ENCODE peak calls at places on chromosomes 5 and 9, in eight cellular contexts. K, R, L, Z, S, C, W and A are unnamed samples.

GRCh38 chr5:170499621-170500020 is 4.2 kb upstream of the KCNIP1 start:
- DNase-seq in K (no peak), R (no peak), L (no peak), Z (no peak), S (no peak), C (no peak), W (no peak), A (no peak)

GRCh38 chr5:84382363-84383295 is 2.1 kb downstream of the EDIL3 start:
- DNase-seq in K (peak), R (peak), L (peak), Z (no peak), S (peak), C (peak), W (peak), A (peak)

GRCh38 chr9:70101265-70101664 is 57.6 kb downstream of the MAMDC2 start:
- DNase-seq in K (no peak), R (no peak), L (no peak), Z (no peak), S (peak), C (no peak), W (no peak), A (no peak)

GRCh38 chr5:73365301-73365853 is 83.2 kb downstream of the FOXD1 start:
- DNase-seq in K (no peak), R (no peak), L (no peak), Z (peak), S (peak), C (no peak), W (no peak), A (no peak)

GRCh38 chr5:119453045-119453383 is 717 bp downstream of the HSD17B4 start:
- DNase-seq in K (peak), R (peak), L (peak), Z (no peak), S (peak), C (no peak), W (peak), A (peak)

GRCh38 chr5:100828756-100829342 is 74.2 kb downstream of the ST8SIA4 start:
- DNase-seq in K (no peak), R (no peak), L (no peak), Z (no peak), S (no peak), C (no peak), W (no peak), A (no peak)

GRCh38 chr9:117783828-117784227 is 79.6 kb downstream of the TLR4 start:
- DNase-seq in K (no peak), R (no peak), L (peak), Z (no peak), S (no peak), C (no peak), W (peak), A (peak)

GRCh38 chr9:137678202-137678601 is 59.4 kb downstream of the EHMT1 start:
- DNase-seq in K (no peak), R (no peak), L (no peak), Z (no peak), S (no peak), C (no peak), W (peak), A (no peak)

GRCh38 chr9:137834846-137835546 is 42.6 kb upstream of the CACNA1B start:
- DNase-seq in K (no peak), R (no peak), L (no peak), Z (no peak), S (no peak), C (no peak), W (no peak), A (no peak)

GRCh38 chr9:3224931-3225330 is 300.9 kb downstream of the RFX3 start:
- DNase-seq in K (no peak), R (peak), L (no peak), Z (no peak), S (no peak), C (no peak), W (no peak), A (no peak)

GRCh38 chr9:33446507-33447403 is 638 bp downstream of the AQP3 start:
- DNase-seq in K (peak), R (peak), L (peak), Z (no peak), S (peak), C (no peak), W (peak), A (peak)

GRCh38 chr5:80098951-80099350 is 63.8 kb downstream of the THBS4 start:
- DNase-seq in K (no peak), R (no peak), L (no peak), Z (no peak), S (no peak), C (no peak), W (no peak), A (no peak)

GRCh38 chr5:10538103-10538788 is 25.6 kb upstream of the ANKRD33B start:
- DNase-seq in K (no peak), R (no peak), L (no peak), Z (no peak), S (peak), C (no peak), W (no peak), A (no peak)

GRCh38 chr9:14021871-14022525 is 291.9 kb downstream of the NFIB start:
- DNase-seq in K (no peak), R (no peak), L (no peak), Z (no peak), S (peak), C (no peak), W (no peak), A (no peak)

DNA sequence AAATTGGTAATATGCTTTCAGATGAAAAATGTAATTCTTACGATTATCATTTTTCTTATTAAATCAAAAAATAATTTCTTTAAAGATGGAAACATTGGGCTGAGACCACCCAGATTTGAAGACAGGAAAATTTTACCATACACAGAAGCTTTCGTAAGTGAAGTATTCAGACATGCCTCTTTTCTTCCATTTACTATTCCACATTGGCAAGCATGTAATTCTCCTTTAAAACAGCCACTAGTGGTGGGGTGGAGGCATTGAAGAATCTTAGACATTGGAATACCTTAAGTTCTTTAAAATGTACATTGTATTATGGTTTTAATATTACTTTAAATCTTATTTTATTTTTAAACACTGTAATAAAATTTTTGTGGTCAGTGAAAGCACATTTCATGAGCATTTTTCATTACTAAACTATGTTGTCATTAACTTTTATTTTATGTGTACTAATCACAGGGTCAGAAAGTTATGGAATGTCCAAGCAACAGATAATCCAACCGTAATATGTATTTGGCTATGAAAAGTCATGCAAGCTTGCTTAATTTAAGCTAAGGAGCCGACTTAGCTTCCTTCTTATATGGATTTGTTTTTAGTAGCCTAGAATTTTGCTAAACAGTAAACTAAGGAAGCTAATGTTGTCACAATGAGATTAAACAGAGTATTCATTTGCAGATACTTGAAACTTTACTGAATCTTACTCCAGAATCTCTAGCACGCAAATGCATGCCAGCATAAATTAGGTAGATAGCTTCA is 97.4 kb upstream of the ALDH1A1 start:
- DNase-seq in K (no peak), R (no peak), L (no peak), Z (no peak), S (peak), C (no peak), W (no peak), A (no peak)
- TF ChIP-seq CTCF in K (no peak), R (no peak), L (no peak), Z (no peak), S (no peak), C (no peak), W (no peak), A (no peak)

GRCh38 chr9:114348906-114349482 is 19.3 kb downstream of the ORM2 start:
- DNase-seq in K (peak), R (peak), L (peak), Z (peak), S (peak), C (no peak), W (peak), A (no peak)
- TF ChIP-seq POLR2A in K (no peak), R (no peak), L (no peak), Z (no peak), S (no peak), C (no peak), W (no peak), A (no peak)

GRCh38 chr5:59506285-59506877 is 387.1 kb downstream of the PDE4D start:
- DNase-seq in K (no peak), R (no peak), L (no peak), Z (no peak), S (peak), C (no peak), W (peak), A (no peak)
- TF ChIP-seq CTCF in K (no peak), R (peak), L (peak), Z (peak), S (peak), C (peak), W (no peak), A (peak)

GRCh38 chr9:83219924-83220438 is 157.0 kb upstream of the RASEF start:
- DNase-seq in K (no peak), R (no peak), L (no peak), Z (no peak), S (no peak), C (no peak), W (no peak), A (peak)

GRCh38 chr9:83220737-83221136 is 157.8 kb upstream of the RASEF start:
- DNase-seq in K (no peak), R (peak), L (no peak), Z (no peak), S (peak), C (no peak), W (no peak), A (peak)

GRCh38 chr9:83218411-83219090 is 155.6 kb upstream of the RASEF start:
- DNase-seq in K (no peak), R (no peak), L (no peak), Z (no peak), S (no peak), C (no peak), W (no peak), A (peak)

GRCh38 chr9:83219154-83219923 is 156.4 kb upstream of the RASEF start:
- DNase-seq in K (peak), R (peak), L (peak), Z (peak), S (peak), C (peak), W (peak), A (peak)
- TF ChIP-seq POLR2A in K (no peak), R (no peak), L (no peak), Z (no peak), S (no peak), C (no peak), W (no peak), A (peak)

GRCh38 chr5:154087260-154087659 is 48.5 kb downstream of the MFAP3 start:
- DNase-seq in K (no peak), R (no peak), L (no peak), Z (no peak), S (no peak), C (no peak), W (peak), A (peak)
- TF ChIP-seq CTCF in K (no peak), R (no peak), L (no peak), Z (no peak), S (no peak), C (no peak), W (no peak), A (no peak)

DNA sequence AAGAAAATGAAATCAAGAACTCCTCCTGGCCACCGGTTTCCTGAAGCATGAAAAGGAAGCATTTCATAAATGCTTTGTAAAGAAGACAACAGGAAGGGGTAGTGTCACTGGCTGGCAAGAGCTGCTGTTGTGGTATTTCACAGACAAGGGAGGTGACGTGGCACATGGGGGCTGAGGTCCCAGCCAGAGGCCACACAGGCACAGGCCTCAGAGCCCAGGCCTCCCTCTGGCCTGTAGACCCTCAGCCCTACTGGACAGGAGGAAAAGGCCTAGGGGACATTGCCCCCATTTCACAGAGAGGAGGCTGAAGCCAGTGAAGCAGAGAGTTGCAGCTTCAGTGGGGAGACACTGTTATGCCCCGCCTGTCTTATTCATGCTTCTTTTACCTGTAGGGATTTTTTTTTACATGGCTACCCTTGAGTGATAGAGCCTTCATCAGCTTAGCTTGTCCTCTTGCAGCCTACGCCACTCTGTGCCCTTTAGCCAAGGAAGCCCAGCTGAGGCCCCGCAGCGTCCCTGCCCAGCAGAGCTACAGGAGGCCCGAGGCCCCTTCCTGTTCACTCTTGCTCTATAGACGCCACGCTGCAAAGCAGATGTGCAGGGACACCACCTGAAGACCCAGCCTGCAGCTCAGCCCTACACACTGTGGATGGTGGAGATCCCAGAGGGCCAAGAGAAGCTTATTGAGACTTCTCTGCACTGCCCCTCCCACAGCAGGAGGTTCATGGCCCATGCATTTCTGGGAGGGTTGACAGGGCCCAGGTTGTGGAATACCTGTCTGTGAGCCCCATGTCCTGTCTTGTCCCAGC is 33.8 kb downstream of the IRF1 start:
- DNase-seq in K (no peak), R (peak), L (peak), Z (no peak), S (no peak), C (peak), W (peak), A (peak)
- TF ChIP-seq POLR2A in K (no peak), R (no peak), L (peak), Z (no peak), S (no peak), C (no peak), W (peak), A (peak)

DNA sequence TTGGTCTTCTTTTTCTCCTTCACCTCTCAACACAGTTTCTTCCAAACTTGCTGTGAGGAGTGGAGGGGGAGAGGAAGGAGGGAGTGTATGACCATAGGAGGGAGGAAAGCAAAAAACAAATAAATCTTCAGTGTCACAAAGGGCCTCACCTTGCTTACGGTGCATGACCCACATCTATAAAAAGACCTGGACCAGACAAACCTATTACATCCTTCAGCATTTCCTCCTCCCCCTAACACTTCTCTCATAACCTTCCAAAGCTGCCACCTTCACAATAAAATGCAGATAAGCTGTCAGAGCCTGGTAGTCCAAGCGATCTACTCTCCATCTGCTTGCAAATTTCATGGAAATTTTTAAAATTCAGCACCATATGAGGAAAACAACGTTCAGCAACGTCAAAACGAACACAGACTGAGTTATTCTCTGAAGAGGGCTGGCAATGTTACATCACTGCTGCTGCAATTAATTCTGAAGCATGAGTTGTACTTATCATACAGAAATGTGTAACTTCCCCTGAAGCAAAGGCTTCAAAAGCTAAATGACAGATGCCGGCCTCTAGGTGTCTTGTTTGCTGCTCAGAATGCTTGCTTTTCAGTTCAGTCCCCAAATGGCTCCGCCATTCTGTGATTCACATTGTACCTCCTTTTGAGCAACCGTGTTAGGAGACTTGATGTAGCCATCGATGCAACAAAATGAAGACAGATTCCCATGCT is 62.9 kb downstream of the EFNA5 start:
- DNase-seq in K (no peak), R (no peak), L (no peak), Z (no peak), S (no peak), C (no peak), W (peak), A (no peak)
- TF ChIP-seq CTCF in K (no peak), R (no peak), L (no peak), Z (no peak), S (no peak), C (no peak), W (no peak), A (no peak)

GRCh38 chr9:128657344-128657704 is 677 bp upstream of the DYNC2I2 start:
- DNase-seq in K (no peak), R (no peak), L (no peak), Z (no peak), S (no peak), C (no peak), W (no peak), A (no peak)

GRCh38 chr9:128653941-128654340 is 2.7 kb downstream of the DYNC2I2 start:
- DNase-seq in K (no peak), R (no peak), L (no peak), Z (no peak), S (no peak), C (no peak), W (no peak), A (no peak)

GRCh38 chr9:128657796-128658195 is 1.1 kb upstream of the DYNC2I2 start:
- DNase-seq in K (no peak), R (no peak), L (no peak), Z (no peak), S (no peak), C (no peak), W (no peak), A (no peak)

GRCh38 chr9:128654481-128654880 is 2.2 kb downstream of the DYNC2I2 start:
- DNase-seq in K (no peak), R (no peak), L (no peak), Z (no peak), S (no peak), C (no peak), W (no peak), A (no peak)

DNA sequence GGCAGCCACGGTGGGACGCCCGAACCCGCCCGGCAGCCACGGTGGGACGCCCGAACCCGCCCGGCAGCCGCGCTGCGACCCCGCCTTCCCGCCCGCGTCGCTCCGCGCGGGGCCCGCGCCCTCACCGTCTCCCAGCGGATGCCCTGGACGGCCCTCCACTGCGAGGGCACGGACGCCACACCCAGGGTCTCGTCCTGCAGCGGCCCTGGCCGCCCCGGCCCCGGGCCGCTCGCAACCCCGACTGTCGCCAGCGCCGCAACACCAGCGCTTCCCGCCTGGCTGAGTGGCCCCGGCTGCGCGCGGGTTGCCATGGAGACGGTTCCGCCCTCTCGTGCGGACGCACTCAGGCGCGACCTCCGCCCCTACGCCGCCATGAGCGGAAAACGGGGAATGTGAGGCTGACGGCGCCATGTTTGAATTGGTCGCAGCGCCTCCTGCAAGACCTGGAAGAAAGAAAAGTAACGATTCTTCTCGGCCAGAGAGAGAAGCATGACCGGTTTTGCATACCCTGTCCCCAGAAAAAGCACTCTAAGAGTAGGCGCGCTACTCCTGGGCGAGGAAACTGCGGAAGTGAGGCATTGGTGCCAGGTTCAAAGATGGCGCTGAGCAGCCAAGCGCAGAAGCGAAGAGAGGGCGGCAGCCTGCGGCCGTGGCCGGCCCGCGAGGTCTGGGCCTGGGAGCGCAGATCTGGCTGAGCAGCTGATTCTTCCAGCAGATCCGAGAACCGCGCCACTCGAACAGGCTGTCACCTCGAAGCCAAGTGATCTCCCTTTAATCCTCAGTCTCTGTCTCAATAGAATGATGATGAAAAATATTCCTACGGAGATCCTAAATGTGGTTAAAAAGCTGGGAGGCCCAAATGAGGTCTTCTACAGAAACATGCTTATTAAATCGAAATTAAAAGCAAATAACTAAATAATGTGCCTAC is at the start of gene DYNC2I2:
- DNase-seq in K (peak), R (peak), L (peak), Z (peak), S (peak), C (peak), W (peak), A (peak)
- TF ChIP-seq POLR2A in K (peak), R (no peak), L (peak), Z (peak), S (peak), C (no peak), W (peak), A (peak)